ENCODE peak calls at places on chromosome 21, in ten cellular contexts. L is iPS-NIHi11; J is Ammon's horn; O is T-helper 9 cell; N is upper lobe of right lung; E is GM04503; U is HTR-8/SVneo; M is cortex of kidney; G is HS-5; K is stimulated activated naive CD8-positive, alpha-beta T cell treated with anti-CD3 and anti-CD28 coated beads, Interleukin-15, Interleukin-2, amounts not matched to agents 100 U/mL and 50 U/mL, for 24 hours. C is an unnamed sample.

GRCh38 chr21:41526478-41527087 is 18.6 kb upstream of the TMPRSS2 start:
- DNase-seq in L (no peak), J (no peak), O (no peak), N (no peak), E (no peak), U (no peak), M (no peak), G (no peak), K (no peak), C (no peak)

GRCh38 chr21:29186246-29186645 is 55.8 kb downstream of the MAP3K7CL start:
- DNase-seq in L (no peak), J (no peak), O (no peak), N (no peak), E (no peak), U (no peak), M (no peak), G (no peak), K (no peak), C (no peak)

GRCh38 chr21:45318146-45318555 is 30.5 kb upstream of the POFUT2 start:
- DNase-seq in L (no peak), J (no peak), O (no peak), N (peak; percentile 57), E (no peak), U (no peak), M (no peak), G (no peak), K (no peak), C (no peak)

GRCh38 chr21:36232641-36233040 is 76.0 kb downstream of the DOP1B start:
- DNase-seq in L (no peak), J (no peak), O (no peak), N (no peak), E (no peak), U (no peak), M (no peak), G (no peak), K (no peak), C (no peak)

GRCh38 chr21:18832950-18833349 is 429.4 kb upstream of the TMPRSS15 start:
- DNase-seq in L (no peak), J (no peak), O (no peak), N (no peak), E (no peak), U (peak; percentile 41), M (no peak), G (peak; percentile 74), K (no peak), C (no peak)

GRCh38 chr21:41883582-41883981 is 4.4 kb upstream of the PRDM15 start:
- DNase-seq in L (no peak), J (no peak), O (no peak), N (no peak), E (no peak), U (no peak), M (no peak), G (no peak), K (no peak), C (no peak)

GRCh38 chr21:36642777-36643176 is 56.1 kb upstream of the SIM2 start:
- DNase-seq in L (no peak), J (no peak), O (no peak), N (no peak), E (no peak), U (no peak), M (no peak), G (no peak), K (no peak), C (no peak)

GRCh38 chr21:36909901-36910561 is 56.4 kb downstream of the HLCS start:
- DNase-seq in L (no peak), J (peak; percentile 30), O (no peak), N (no peak), E (peak; percentile 97), U (peak; percentile 88), M (no peak), G (peak; percentile 97), K (no peak), C (no peak)

GRCh38 chr21:15722591-15723324 is 7.0 kb upstream of the USP25 start:
- DNase-seq in L (peak; percentile 59), J (no peak), O (no peak), N (no peak), E (no peak), U (no peak), M (no peak), G (no peak), K (no peak), C (no peak)

GRCh38 chr21:42311160-42311559 is 4.0 kb downstream of the TFF3 start:
- DNase-seq in L (no peak), J (no peak), O (no peak), N (no peak), E (no peak), U (no peak), M (no peak), G (no peak), K (no peak), C (no peak)

GRCh38 chr21:44711327-44712202 is at the start of gene TSPEAR:
- DNase-seq in L (no peak), J (no peak), O (no peak), N (peak; percentile 64), E (no peak), U (no peak), M (no peak), G (no peak), K (no peak), C (no peak)

GRCh38 chr21:46172863-46173528 is 11.3 kb downstream of the SPATC1L start:
- DNase-seq in L (peak; percentile 1), J (no peak), O (no peak), N (peak; percentile 42), E (no peak), U (no peak), M (no peak), G (no peak), K (no peak), C (no peak)

GRCh38 chr21:45568383-45568782 is 26.1 kb upstream of the SLC19A1 start:
- DNase-seq in L (no peak), J (no peak), O (no peak), N (no peak), E (no peak), U (no peak), M (no peak), G (no peak), K (no peak), C (no peak)

GRCh38 chr21:26169061-26169610 is 1.4 kb downstream of the APP start:
- DNase-seq in L (peak; percentile 56), J (peak; percentile 80), O (peak; percentile 3), N (no peak), E (peak; percentile 31), U (peak; percentile 51), M (no peak), G (no peak), K (peak; percentile 23), C (peak; percentile 6)

C was measured in T-helper 2 cell.